ENCODE peak calls at places on chromosome 11, in four cellular contexts. One of them, this sample, is unnamed.
A peak's percentile ranks its signal among the peaks of the same experiment; 100 is the strongest.

GRCh38 chr11:59224419-59224928 is 11.7 kb upstream of the MPEG1 start:
- DNase-seq in progenitor cell of endocrine pancreas: no peak
- DNase-seq in A172: no peak
- DNase-seq in AML-193: peak; percentile 31
- DNase-seq in this sample: no peak

GRCh38 chr11:68008381-68009337 is 1.5 kb upstream of the ALDH3B1 start:
- DNase-seq in progenitor cell of endocrine pancreas: no peak
- DNase-seq in AML-193: no peak
- DNase-seq in A172: no peak
- DNase-seq in this sample: no peak

GRCh38 chr11:101436511-101437142 is 147.2 kb downstream of the TRPC6 start:
- DNase-seq in AML-193: no peak
- DNase-seq in progenitor cell of endocrine pancreas: peak; percentile 30
- DNase-seq in A172: peak; percentile 36
- DNase-seq in this sample: peak; percentile 74

GRCh38 chr11:2165571-2165970 is 4.6 kb upstream of the INS start:
- DNase-seq in progenitor cell of endocrine pancreas: no peak
- DNase-seq in A172: no peak
- DNase-seq in AML-193: no peak
- DNase-seq in this sample: no peak

GRCh38 chr11:72724851-72725730 is 27.1 kb downstream of the ARAP1 start:
- DNase-seq in A172: peak; percentile 88
- DNase-seq in progenitor cell of endocrine pancreas: peak; percentile 68
- DNase-seq in AML-193: peak; percentile 73
- DNase-seq in this sample: peak; percentile 92

GRCh38 chr11:75492181-75492820 is 33.4 kb downstream of the GDPD5 start:
- DNase-seq in progenitor cell of endocrine pancreas: no peak
- DNase-seq in A172: peak; percentile 76
- DNase-seq in AML-193: peak; percentile 3
- DNase-seq in this sample: no peak

GRCh38 chr11:117384045-117384444 is 56.4 kb downstream of the CEP164 start:
- DNase-seq in AML-193: no peak
- DNase-seq in A172: peak; percentile 76
- DNase-seq in progenitor cell of endocrine pancreas: no peak
- DNase-seq in this sample: peak; percentile 37

GRCh38 chr11:46868912-46869311 is 22.8 kb upstream of the CKAP5 start:
- DNase-seq in AML-193: no peak
- DNase-seq in progenitor cell of endocrine pancreas: no peak
- DNase-seq in A172: no peak
- DNase-seq in this sample: no peak

GRCh38 chr11:1236316-1237127 is 13.7 kb downstream of the MUC5B start:
- DNase-seq in AML-193: no peak
- DNase-seq in A172: no peak
- DNase-seq in progenitor cell of endocrine pancreas: no peak
- DNase-seq in this sample: no peak

GRCh38 chr11:65352783-65353182 is 1.8 kb upstream of the TIGD3 start:
- DNase-seq in AML-193: peak; percentile 34
- DNase-seq in progenitor cell of endocrine pancreas: no peak
- DNase-seq in A172: no peak
- DNase-seq in this sample: no peak

GRCh38 chr11:43917851-43918250 is 24.6 kb upstream of the C11orf96 start:
- DNase-seq in A172: no peak
- DNase-seq in AML-193: no peak
- DNase-seq in progenitor cell of endocrine pancreas: no peak
- DNase-seq in this sample: no peak

This sample was measured in hepatocyte.